ENCODE peak calls at places on chromosomes 7 and 10, in five cellular contexts. One of them, this sample, is unnamed. For H3K27me3 and H3K79me2, the result is how much of the 10 kb centered on the place peaks cover.

GRCh38 chr7:114530074-114530611 is 115.5 kb downstream of the FOXP2 start:
- DNase-seq in GM23338: no peak
- DNase-seq in trophoblast cell: peak
- DNase-seq in H9: no peak
- DNase-seq in SK-N-SH: no peak
- DNase-seq in this sample: no peak

GRCh38 chr7:117155694-117156093 is 167.2 kb downstream of the WNT2 start:
- DNase-seq in GM23338: no peak
- DNase-seq in trophoblast cell: no peak
- DNase-seq in H9: no peak
- DNase-seq in SK-N-SH: no peak
- DNase-seq in this sample: no peak

GRCh38 chr10:85458274-85458673 is 908.3 kb downstream of the GRID1 start:
- DNase-seq in GM23338: no peak
- DNase-seq in trophoblast cell: no peak
- DNase-seq in H9: no peak
- DNase-seq in SK-N-SH: peak
- DNase-seq in this sample: no peak

GRCh38 chr7:131040467-131040932 is 287.2 kb upstream of the MKLN1 start:
- DNase-seq in GM23338: peak
- DNase-seq in trophoblast cell: peak
- DNase-seq in H9: peak
- DNase-seq in SK-N-SH: peak
- DNase-seq in this sample: peak

GRCh38 chr7:30032310-30033125 is 4.3 kb downstream of the PLEKHA8 start:
- DNase-seq in GM23338: no peak
- DNase-seq in trophoblast cell: peak
- DNase-seq in H9: no peak
- DNase-seq in SK-N-SH: peak
- DNase-seq in this sample: peak

GRCh38 chr10:84574101-84574500 is 245.7 kb downstream of the CCSER2 start:
- DNase-seq in GM23338: peak
- DNase-seq in trophoblast cell: peak
- DNase-seq in H9: no peak
- DNase-seq in SK-N-SH: no peak
- DNase-seq in this sample: no peak

GRCh38 chr7:102104245-102104644 is 182.4 kb upstream of the SH2B2 start:
- DNase-seq in GM23338: no peak
- DNase-seq in trophoblast cell: no peak
- DNase-seq in H9: no peak
- DNase-seq in SK-N-SH: no peak
- DNase-seq in this sample: no peak

GRCh38 chr7:26653430-26653911 is 210.9 kb downstream of the SKAP2 start:
- DNase-seq in GM23338: no peak
- DNase-seq in trophoblast cell: no peak
- DNase-seq in H9: no peak
- DNase-seq in SK-N-SH: no peak
- DNase-seq in this sample: peak

GRCh38 chr10:11701451-11702095 is 40.6 kb upstream of the ECHDC3 start:
- DNase-seq in GM23338: no peak
- DNase-seq in trophoblast cell: no peak
- DNase-seq in H9: no peak
- DNase-seq in SK-N-SH: no peak
- DNase-seq in this sample: peak

GRCh38 chr7:158001621-158002320 is 585.9 kb downstream of the PTPRN2 start:
- DNase-seq in GM23338: no peak
- DNase-seq in trophoblast cell: no peak
- DNase-seq in H9: no peak
- DNase-seq in SK-N-SH: peak
- DNase-seq in this sample: no peak

GRCh38 chr7:129859188-129859587 is 93.6 kb downstream of the UBE2H start:
- DNase-seq in GM23338: no peak
- DNase-seq in trophoblast cell: no peak
- DNase-seq in H9: no peak
- DNase-seq in SK-N-SH: no peak
- DNase-seq in this sample: no peak

GRCh38 chr7:107118109-107118900 is 50.5 kb upstream of the HBP1 start:
- DNase-seq in GM23338: no peak
- DNase-seq in trophoblast cell: peak
- DNase-seq in H9: no peak
- DNase-seq in SK-N-SH: no peak
- DNase-seq in this sample: no peak

GRCh38 chr10:112793197-112793921 is 156.7 kb upstream of the TCF7L2 start:
- DNase-seq in GM23338: no peak
- DNase-seq in trophoblast cell: no peak
- DNase-seq in H9: no peak
- DNase-seq in SK-N-SH: no peak
- DNase-seq in this sample: no peak

GRCh38 chr7:119783799-119784198 is 489.2 kb upstream of the KCND2 start:
- DNase-seq in GM23338: no peak
- DNase-seq in trophoblast cell: no peak
- DNase-seq in H9: no peak
- DNase-seq in SK-N-SH: no peak
- DNase-seq in this sample: no peak

GRCh38 chr10:45235823-45236222 is 79.6 kb downstream of the OR13A1 start:
- DNase-seq in GM23338: no peak
- DNase-seq in trophoblast cell: no peak
- DNase-seq in H9: no peak
- DNase-seq in SK-N-SH: no peak
- DNase-seq in this sample: peak

GRCh38 chr7:135833642-135834041 is 85.0 kb upstream of the FAM180A start:
- DNase-seq in GM23338: no peak
- DNase-seq in trophoblast cell: no peak
- DNase-seq in H9: no peak
- DNase-seq in SK-N-SH: no peak
- DNase-seq in this sample: no peak

GRCh38 chr10:49113741-49114141 is 1.6 kb downstream of the VSTM4 start:
- DNase-seq in GM23338: no peak
- DNase-seq in trophoblast cell: no peak
- DNase-seq in H9: peak
- DNase-seq in SK-N-SH: no peak
- DNase-seq in this sample: peak

GRCh38 chr10:103450201-103450695 is 1.9 kb downstream of the CALHM2 start:
- DNase-seq in GM23338: no peak
- DNase-seq in trophoblast cell: no peak
- DNase-seq in H9: no peak
- DNase-seq in SK-N-SH: no peak
- DNase-seq in this sample: peak

GRCh38 chr7:12458520-12459131 is 55.0 kb upstream of the VWDE start:
- DNase-seq in GM23338: peak
- DNase-seq in trophoblast cell: peak
- DNase-seq in H9: no peak
- DNase-seq in SK-N-SH: peak
- DNase-seq in this sample: peak

GRCh38 chr10:77279207-77279606 is 358.4 kb downstream of the KCNMA1 start:
- DNase-seq in GM23338: no peak
- DNase-seq in trophoblast cell: no peak
- DNase-seq in H9: no peak
- DNase-seq in SK-N-SH: no peak
- DNase-seq in this sample: no peak

GRCh38 chr7:75818462-75818861 is 4.9 kb upstream of the CCL24 start:
- DNase-seq in GM23338: no peak
- DNase-seq in trophoblast cell: no peak
- DNase-seq in H9: no peak
- DNase-seq in SK-N-SH: no peak
- DNase-seq in this sample: no peak

GRCh38 chr10:123517376-123517775 is 148.8 kb upstream of the GPR26 start:
- DNase-seq in GM23338: no peak
- DNase-seq in trophoblast cell: peak
- DNase-seq in H9: no peak
- DNase-seq in SK-N-SH: no peak
- DNase-seq in this sample: no peak

GRCh38 chr10:44703241-44704155 is 207.6 kb upstream of the TMEM72 start:
- DNase-seq in GM23338: no peak
- DNase-seq in trophoblast cell: peak
- DNase-seq in H9: no peak
- DNase-seq in SK-N-SH: no peak
- DNase-seq in this sample: no peak

GRCh38 chr10:5445006-5445405 is 32.6 kb downstream of the NET1 start:
- DNase-seq in GM23338: no peak
- DNase-seq in trophoblast cell: peak
- DNase-seq in H9: no peak
- DNase-seq in SK-N-SH: no peak
- DNase-seq in this sample: no peak

GRCh38 chr10:100978121-100978895 is 9.0 kb downstream of the MRPL43 start:
- DNase-seq in GM23338: no peak
- DNase-seq in trophoblast cell: peak
- DNase-seq in H9: no peak
- DNase-seq in SK-N-SH: no peak
- DNase-seq in this sample: no peak

GRCh38 chr7:148906707-148907498 is 22.8 kb upstream of the EZH2 start:
- DNase-seq in GM23338: no peak
- DNase-seq in trophoblast cell: no peak
- DNase-seq in H9: no peak
- DNase-seq in SK-N-SH: peak
- DNase-seq in this sample: no peak

GRCh38 chr7:142006577-142006976 is 10.9 kb downstream of the MGAM start:
- DNase-seq in GM23338: no peak
- DNase-seq in trophoblast cell: no peak
- DNase-seq in H9: no peak
- DNase-seq in SK-N-SH: no peak
- DNase-seq in this sample: no peak

GRCh38 chr7:25282194-25282593 is 53.9 kb upstream of the NPVF start:
- DNase-seq in GM23338: no peak
- DNase-seq in trophoblast cell: no peak
- DNase-seq in H9: no peak
- DNase-seq in SK-N-SH: no peak
- DNase-seq in this sample: no peak

GRCh38 chr7:35570926-35571325 is 124.0 kb downstream of the HERPUD2 start:
- DNase-seq in GM23338: no peak
- DNase-seq in trophoblast cell: no peak
- DNase-seq in H9: no peak
- DNase-seq in SK-N-SH: no peak
- DNase-seq in this sample: no peak

GRCh38 chr7:139741813-139742344 is 35.9 kb downstream of the HIPK2 start:
- DNase-seq in GM23338: no peak
- DNase-seq in trophoblast cell: no peak
- DNase-seq in H9: no peak
- DNase-seq in SK-N-SH: no peak
- DNase-seq in this sample: no peak

GRCh38 chr10:106175760-106176377 is 988.6 kb downstream of the SORCS1 start:
- DNase-seq in GM23338: peak
- DNase-seq in trophoblast cell: peak
- DNase-seq in H9: no peak
- DNase-seq in SK-N-SH: no peak
- DNase-seq in this sample: no peak

GRCh38 chr10:71392791-71393781 is 3.6 kb upstream of the CDH23 start:
- DNase-seq in GM23338: no peak
- DNase-seq in trophoblast cell: peak
- DNase-seq in H9: peak
- DNase-seq in SK-N-SH: no peak
- DNase-seq in this sample: peak
- H3K27me3 ChIP-seq in GM23338: under half
- H3K27me3 ChIP-seq in trophoblast cell: under half
- H3K27me3 ChIP-seq in H9: under half
- H3K27me3 ChIP-seq in SK-N-SH: under half
- H3K27me3 ChIP-seq in this sample: half or more

GRCh38 chr7:90715067-90715466 is 118.9 kb downstream of the CDK14 start:
- DNase-seq in GM23338: no peak
- DNase-seq in trophoblast cell: no peak
- DNase-seq in H9: no peak
- DNase-seq in SK-N-SH: no peak
- DNase-seq in this sample: no peak
- H3K79me2 ChIP-seq in GM23338: under half
- H3K79me2 ChIP-seq in trophoblast cell: under half
- H3K79me2 ChIP-seq in H9: under half
- H3K79me2 ChIP-seq in SK-N-SH: half or more
- H3K79me2 ChIP-seq in this sample: half or more

GRCh38 chr7:45890902-45891461 is 2.7 kb downstream of the IGFBP1 start:
- DNase-seq in GM23338: peak
- DNase-seq in trophoblast cell: peak
- DNase-seq in H9: no peak
- DNase-seq in SK-N-SH: peak
- DNase-seq in this sample: no peak
- H3K27me3 ChIP-seq in GM23338: under half
- H3K27me3 ChIP-seq in trophoblast cell: under half
- H3K27me3 ChIP-seq in H9: under half
- H3K27me3 ChIP-seq in SK-N-SH: under half
- H3K27me3 ChIP-seq in this sample: under half

GRCh38 chr10:17067549-17068264 is 61.9 kb downstream of the CUBN start:
- DNase-seq in GM23338: no peak
- DNase-seq in trophoblast cell: no peak
- DNase-seq in H9: no peak
- DNase-seq in SK-N-SH: no peak
- DNase-seq in this sample: no peak

GRCh38 chr10:17066801-17067200 is 62.8 kb downstream of the CUBN start:
- DNase-seq in GM23338: no peak
- DNase-seq in trophoblast cell: no peak
- DNase-seq in H9: no peak
- DNase-seq in SK-N-SH: no peak
- DNase-seq in this sample: no peak

GRCh38 chr10:17065273-17065672 is 64.3 kb downstream of the CUBN start:
- DNase-seq in GM23338: no peak
- DNase-seq in trophoblast cell: no peak
- DNase-seq in H9: no peak
- DNase-seq in SK-N-SH: no peak
- DNase-seq in this sample: no peak

GRCh38 chr10:17066000-17066399 is 63.6 kb downstream of the CUBN start:
- DNase-seq in GM23338: no peak
- DNase-seq in trophoblast cell: no peak
- DNase-seq in H9: no peak
- DNase-seq in SK-N-SH: no peak
- DNase-seq in this sample: no peak

GRCh38 chr10:17068953-17069352 is 60.7 kb downstream of the CUBN start:
- DNase-seq in GM23338: no peak
- DNase-seq in trophoblast cell: no peak
- DNase-seq in H9: no peak
- DNase-seq in SK-N-SH: no peak
- DNase-seq in this sample: no peak
- H3K79me2 ChIP-seq in GM23338: under half
- H3K79me2 ChIP-seq in trophoblast cell: under half
- H3K79me2 ChIP-seq in H9: under half
- H3K79me2 ChIP-seq in SK-N-SH: under half
- H3K79me2 ChIP-seq in this sample: under half

GRCh38 chr10:96222441-96222840 is 48.9 kb downstream of the BLNK start:
- DNase-seq in GM23338: peak
- DNase-seq in trophoblast cell: no peak
- DNase-seq in H9: peak
- DNase-seq in SK-N-SH: no peak
- DNase-seq in this sample: no peak

GRCh38 chr10:96227206-96227605 is 44.2 kb downstream of the BLNK start:
- DNase-seq in GM23338: no peak
- DNase-seq in trophoblast cell: no peak
- DNase-seq in H9: no peak
- DNase-seq in SK-N-SH: no peak
- DNase-seq in this sample: no peak

GRCh38 chr10:96222908-96223307 is 48.5 kb downstream of the BLNK start:
- DNase-seq in GM23338: no peak
- DNase-seq in trophoblast cell: no peak
- DNase-seq in H9: no peak
- DNase-seq in SK-N-SH: no peak
- DNase-seq in this sample: no peak

GRCh38 chr10:96228408-96229019 is 42.9 kb downstream of the BLNK start:
- DNase-seq in GM23338: no peak
- DNase-seq in trophoblast cell: no peak
- DNase-seq in H9: no peak
- DNase-seq in SK-N-SH: no peak
- DNase-seq in this sample: no peak

GRCh38 chr10:96225119-96225518 is 46.2 kb downstream of the BLNK start:
- DNase-seq in GM23338: no peak
- DNase-seq in trophoblast cell: peak
- DNase-seq in H9: no peak
- DNase-seq in SK-N-SH: no peak
- DNase-seq in this sample: no peak
- H3K27me3 ChIP-seq in GM23338: under half
- H3K27me3 ChIP-seq in trophoblast cell: under half
- H3K27me3 ChIP-seq in H9: under half
- H3K27me3 ChIP-seq in SK-N-SH: under half
- H3K27me3 ChIP-seq in this sample: under half

This sample was measured in osteoblast.